ENCODE peak calls at places on chromosomes 5 and 9, in six cellular contexts. A is endothelial cell, N is NCI-H2171, X is RWPE1, C is hepatic stellate cell, F is kidney tubule cell. U is an unnamed sample.

GRCh38 chr5:123178693-123179092 is 89.7 kb downstream of the PRDM6 start:
- DNase-seq in C (no peak), F (peak; percentile 34), N (no peak), X (no peak), A (no peak), U (no peak)

GRCh38 chr5:124034301-124034700 is 522.3 kb downstream of the CSNK1G3 start:
- DNase-seq in N (no peak), F (no peak), A (no peak), X (no peak), C (no peak), U (no peak)

GRCh38 chr9:70402213-70402612 is 12.2 kb downstream of the KLF9 start:
- DNase-seq in F (no peak), C (no peak), N (no peak), X (no peak), A (no peak), U (no peak)

GRCh38 chr5:68478306-68479091 is 262.9 kb downstream of the PIK3R1 start:
- DNase-seq in C (no peak), X (no peak), N (no peak), F (no peak), A (no peak), U (peak; percentile 58)

GRCh38 chr9:94002316-94003140 is 47.4 kb upstream of the BARX1 start:
- DNase-seq in C (no peak), F (peak; percentile 45), X (peak; percentile 48), A (peak; percentile 57), N (peak; percentile 54), U (no peak)

GRCh38 chr5:35483797-35484196 is 133.9 kb upstream of the SPEF2 start:
- DNase-seq in F (no peak), X (no peak), N (no peak), C (no peak), A (no peak), U (no peak)

GRCh38 chr9:21830589-21830988 is 28.2 kb downstream of the MTAP start:
- DNase-seq in X (no peak), N (no peak), A (no peak), F (peak; percentile 61), C (no peak), U (no peak)

GRCh38 chr5:141757402-141757801 is 75.4 kb upstream of the ARAP3 start:
- DNase-seq in A (peak; percentile 57), N (no peak), X (peak; percentile 88), F (peak; percentile 56), C (peak; percentile 94), U (peak; percentile 10)

GRCh38 chr5:64690417-64691151 is at the start of gene SHISAL2B:
- DNase-seq in C (peak; percentile 22), F (peak; percentile 44), N (no peak), X (peak; percentile 45), A (peak; percentile 50), U (no peak)

GRCh38 chr9:14383296-14383695 is 69.4 kb upstream of the NFIB start:
- DNase-seq in C (no peak), F (peak; percentile 63), A (no peak), X (no peak), N (no peak), U (no peak)

GRCh38 chr9:6078382-6079105 is 63.1 kb upstream of the RANBP6 start:
- DNase-seq in X (no peak), F (no peak), C (no peak), N (no peak), A (no peak), U (no peak)

GRCh38 chr5:164518049-164518740 is 1012.8 kb downstream of the MAT2B start:
- DNase-seq in C (no peak), A (no peak), N (no peak), F (no peak), X (no peak), U (no peak)

GRCh38 chr9:137185921-137186320 is 2.4 kb downstream of the ANAPC2 start:
- DNase-seq in F (no peak), X (no peak), C (no peak), A (no peak), N (no peak), U (no peak)

GRCh38 chr5:103034662-103035392 is 85.1 kb downstream of the GIN1 start:
- DNase-seq in X (no peak), N (no peak), A (no peak), F (no peak), C (no peak), U (no peak)

GRCh38 chr9:78306222-78307076 is 9.5 kb downstream of the PSAT1 start:
- DNase-seq in A (no peak), F (no peak), N (no peak), X (no peak), C (no peak), U (no peak)

GRCh38 chr5:78667461-78668103 is 19.0 kb upstream of the LHFPL2 start:
- DNase-seq in F (peak; percentile 30), A (no peak), C (no peak), X (peak; percentile 34), N (no peak), U (no peak)

GRCh38 chr9:133773889-133774655 is 35.9 kb upstream of the SARDH start:
- DNase-seq in C (peak; percentile 83), F (no peak), X (no peak), A (no peak), N (no peak), U (no peak)

GRCh38 chr9:94761506-94761905 is 35.0 kb downstream of the AOPEP start:
- DNase-seq in C (no peak), A (no peak), X (no peak), F (peak; percentile 20), N (no peak), U (no peak)

GRCh38 chr9:128762664-128763449 is 8.9 kb downstream of the ZER1 start:
- DNase-seq in X (no peak), N (no peak), C (no peak), F (no peak), A (no peak), U (no peak)

GRCh38 chr9:16303506-16303905 is 567.0 kb downstream of the BNC2 start:
- DNase-seq in A (no peak), N (no peak), C (no peak), F (no peak), X (no peak), U (no peak)

GRCh38 chr5:39518516-39518915 is 93.7 kb upstream of the DAB2 start:
- DNase-seq in X (no peak), N (no peak), F (peak; percentile 57), C (no peak), A (no peak), U (peak; percentile 88)

U was measured in GM04504.